ENCODE peak calls at places on chromosome 13, in four cellular contexts. H, L, J and G are unnamed samples. For H3K4me1, the result is how much of the 10 kb centered on the place peaks cover.

GRCh38 chr13:63190219-63190618 is 1774.6 kb upstream of the PCDH20 start:
- DNase-seq in H (no peak), L (no peak), J (no peak), G (no peak)

GRCh38 chr13:27619711-27620376 is 485 bp downstream of the LNX2 start:
- DNase-seq in J (peak), H (no peak), L (peak), G (peak)

GRCh38 chr13:85379433-85379832 is 419.8 kb downstream of the SLITRK6 start:
- DNase-seq in L (no peak), H (no peak), J (no peak), G (no peak)

GRCh38 chr13:77874406-77874805 is 44.2 kb downstream of the EDNRB start:
- DNase-seq in H (no peak), J (peak), L (no peak), G (peak)

GRCh38 chr13:36685912-36686311 is 12.1 kb downstream of the SERTM1 start:
- DNase-seq in L (no peak), H (no peak), J (no peak), G (no peak)

GRCh38 chr13:61728468-61728867 is 312.8 kb upstream of the PCDH20 start:
- DNase-seq in J (peak), H (peak), L (no peak), G (peak)

GRCh38 chr13:95524270-95524901 is 28.1 kb upstream of the CLDN10 start:
- DNase-seq in H (no peak), J (peak), L (no peak), G (no peak)

GRCh38 chr13:106917673-106918652 is 350.0 kb upstream of the ARGLU1 start:
- DNase-seq in H (peak), L (peak), J (peak), G (peak)

GRCh38 chr13:74550039-74550438 is 415.8 kb upstream of the KLF12 start:
- DNase-seq in L (no peak), J (no peak), H (no peak), G (no peak)

GRCh38 chr13:105921711-105922110 is 613.8 kb downstream of the EFNB2 start:
- DNase-seq in H (no peak), L (no peak), J (no peak), G (no peak)

GRCh38 chr13:50435011-50435410 is 408.5 kb downstream of the DLEU7 start:
- DNase-seq in J (no peak), L (no peak), H (no peak), G (no peak)

GRCh38 chr13:52127378-52127777 is 1.5 kb downstream of the NEK5 start:
- DNase-seq in H (no peak), L (no peak), J (no peak), G (no peak)

GRCh38 chr13:66618702-66619101 is 611.4 kb downstream of the PCDH9 start:
- DNase-seq in J (peak), H (peak), L (no peak), G (peak)

GRCh38 chr13:35979378-35979911 is 151.7 kb downstream of the DCLK1 start:
- DNase-seq in L (peak), J (peak), H (no peak), G (peak)

GRCh38 chr13:59677966-59678814 is 485.5 kb downstream of the DIAPH3 start:
- DNase-seq in H (peak), J (peak), L (no peak), G (peak)

GRCh38 chr13:113820813-113821651 is 42.8 kb downstream of the GAS6 start:
- DNase-seq in L (peak), H (no peak), J (peak), G (peak)

GRCh38 chr13:47484564-47484963 is 516.5 kb downstream of the SUCLA2 start:
- DNase-seq in H (no peak), L (no peak), J (peak), G (no peak)

GRCh38 chr13:33052446-33052845 is 36.2 kb downstream of the KL start:
- DNase-seq in L (no peak), J (peak), H (no peak), G (no peak)

GRCh38 chr13:26497991-26498423 is 59.5 kb upstream of the WASF3 start:
- DNase-seq in J (peak), L (no peak), H (no peak), G (peak)

GRCh38 chr13:52173373-52173772 is 14.0 kb upstream of the NEK3 start:
- DNase-seq in J (no peak), L (no peak), H (no peak), G (no peak)

GRCh38 chr13:24107955-24108614 is 52.4 kb upstream of the SPATA13 start:
- DNase-seq in H (no peak), L (no peak), J (peak), G (no peak)

GRCh38 chr13:100668408-100668807 is 6.2 kb downstream of the TMTC4 start:
- DNase-seq in L (no peak), J (no peak), H (no peak), G (peak)

GRCh38 chr13:27055501-27055900 is 116.1 kb downstream of the USP12 start:
- DNase-seq in J (no peak), H (no peak), L (no peak), G (no peak)

GRCh38 chr13:25927966-25928365 is 123.8 kb downstream of the SHISA2 start:
- DNase-seq in H (no peak), J (peak), L (no peak), G (no peak)

GRCh38 chr13:24511019-24511823 is 1.4 kb downstream of the PARP4 start:
- DNase-seq in H (no peak), J (peak), L (no peak), G (peak)

GRCh38 chr13:51814825-51815650 is 11.1 kb upstream of the DHRS12 start:
- DNase-seq in H (peak), L (peak), J (peak), G (peak)

DNA sequence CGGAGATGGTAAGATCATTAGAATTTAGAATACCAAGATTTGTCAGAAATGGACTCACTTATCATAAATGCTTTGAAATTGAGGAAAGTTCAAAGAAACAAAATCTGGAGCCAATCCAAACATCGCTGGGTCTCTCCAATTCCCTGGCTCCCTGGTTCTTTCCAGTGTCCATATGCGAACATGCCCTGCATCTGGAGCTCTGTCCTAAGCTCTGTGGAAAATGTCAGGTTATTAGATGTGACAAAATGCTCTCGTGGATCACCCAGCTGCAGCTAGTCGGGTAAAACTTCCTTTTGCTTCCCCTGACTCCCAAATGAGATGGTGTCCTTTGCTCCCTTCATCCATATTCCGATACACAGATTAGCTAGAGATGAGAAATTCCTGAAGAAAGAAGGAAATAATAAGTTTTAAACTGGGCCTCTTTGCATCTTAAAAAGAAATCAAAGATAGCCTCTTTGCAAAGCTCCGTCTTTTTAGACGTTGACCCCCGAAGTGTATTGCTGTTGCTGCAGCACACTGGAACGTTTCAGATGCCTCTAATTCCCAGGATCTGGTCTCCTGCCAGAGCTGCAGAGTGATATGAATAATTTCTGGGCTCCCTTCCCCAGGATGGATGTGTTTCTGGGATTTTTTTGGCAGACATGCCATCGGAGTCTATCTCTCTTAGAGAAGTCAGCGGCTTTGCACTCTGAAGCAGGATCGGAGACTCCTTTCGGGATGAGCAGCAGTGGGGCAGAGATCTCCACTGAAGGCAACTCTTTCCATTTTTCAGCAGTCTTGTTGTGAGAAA is 102.9 kb downstream of the TEX26 start:
- DNase-seq in J (peak), H (no peak), L (no peak), G (no peak)
- H3K4me1 ChIP-seq in J (under half), H (under half), L (under half), G (under half)

GRCh38 chr13:45303866-45304265 is 37.1 kb downstream of the TPT1 start:
- DNase-seq in J (no peak), H (no peak), L (no peak), G (no peak)

GRCh38 chr13:45310341-45311138 is 30.4 kb downstream of the TPT1 start:
- DNase-seq in H (no peak), L (no peak), J (no peak), G (no peak)

GRCh38 chr13:45301263-45301662 is 39.7 kb downstream of the TPT1 start:
- DNase-seq in H (no peak), L (no peak), J (no peak), G (no peak)

GRCh38 chr13:45305079-45305478 is 35.9 kb downstream of the TPT1 start:
- DNase-seq in J (no peak), H (no peak), L (no peak), G (no peak)

DNA sequence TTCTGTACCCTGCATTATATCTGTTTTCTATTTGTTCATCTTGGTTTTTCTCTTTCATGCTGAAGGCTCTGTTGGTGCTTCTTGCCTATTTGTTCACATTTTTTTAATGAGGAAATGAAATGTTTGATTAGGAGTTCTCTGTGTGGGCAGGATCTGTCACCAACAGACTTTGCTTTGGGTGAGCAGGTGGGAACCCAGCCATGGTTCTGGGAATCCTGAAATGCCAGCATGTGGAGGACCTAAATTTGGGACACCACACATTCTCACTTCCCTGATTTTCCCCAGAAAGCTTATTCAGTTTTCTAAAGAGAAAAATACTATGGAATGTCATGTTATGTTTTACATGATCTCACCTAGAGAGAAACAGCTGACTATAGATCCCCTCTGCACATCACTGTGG is 34.0 kb downstream of the TPT1 start:
- DNase-seq in H (no peak), J (no peak), L (no peak), G (no peak)
- H3K4me1 ChIP-seq in H (under half), J (under half), L (under half), G (under half)

GRCh38 chr13:45466359-45466758 is 1.6 kb downstream of the COG3 start:
- DNase-seq in J (no peak), H (no peak), L (no peak), G (no peak)
- H3K4me1 ChIP-seq in J (under half), H (under half), L (under half), G (under half)

DNA sequence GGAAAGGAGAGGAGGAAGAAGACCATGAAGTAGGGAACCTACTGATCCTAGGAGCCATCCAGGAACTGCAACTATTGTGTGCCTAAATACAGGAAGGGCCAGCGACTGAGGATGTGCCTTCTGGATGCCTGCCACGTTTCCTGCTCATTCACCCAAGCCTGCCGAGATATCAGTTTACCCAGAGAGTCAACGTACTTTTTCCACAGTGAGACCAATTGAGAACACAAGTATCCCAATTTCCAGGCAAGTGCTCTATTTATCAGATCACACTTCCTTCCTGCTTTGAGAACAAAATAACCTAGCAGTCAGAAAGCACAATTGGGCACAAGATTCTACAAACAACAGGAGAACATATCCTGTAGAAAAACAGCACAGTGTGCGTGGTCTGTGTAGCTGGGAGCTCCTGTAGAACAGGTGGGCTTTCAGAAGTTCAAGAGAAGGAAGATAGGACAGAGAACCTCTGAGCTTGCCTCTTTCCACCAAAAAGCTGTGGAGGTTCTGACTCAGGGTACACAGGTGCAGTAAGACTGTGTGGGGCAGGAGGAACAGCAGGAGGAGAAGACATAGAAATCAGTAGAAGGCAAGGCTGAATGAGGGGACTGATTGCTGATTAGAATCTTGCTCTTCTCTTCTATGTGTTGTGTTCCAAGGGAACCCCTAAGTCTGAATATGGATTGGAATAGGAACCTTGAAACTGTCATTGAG is 122.6 kb downstream of the AKAP11 start:
- DNase-seq in H (no peak), L (no peak), J (no peak), G (no peak)
- H3K4me1 ChIP-seq in H (under half), L (under half), J (under half), G (under half)